ENCODE peak calls at places on chromosomes 16 and 17, in seven cellular contexts. Z is breast epithelium; M is ascending aorta; S is psoas muscle; F is Peyer's patch; T is CD8-positive, alpha-beta T cell; P is kidney epithelial cell. J is an unnamed sample.
A peak's percentile ranks its signal among the peaks of the same experiment; 100 is the strongest.

GRCh38 chr16:78264642-78265041 is 165.2 kb downstream of the WWOX start:
- DNase-seq in T (no peak), S (no peak), F (no peak), M (no peak), Z (no peak), P (no peak), J (no peak)

GRCh38 chr17:60959011-60959410 is 281.4 kb downstream of the BCAS3 start:
- DNase-seq in T (no peak), F (no peak), M (no peak), Z (no peak), S (no peak), P (no peak), J (no peak)

GRCh38 chr17:51764387-51764971 is 394.0 kb downstream of the CA10 start:
- DNase-seq in Z (peak; percentile 56), S (peak; percentile 18), F (peak; percentile 16), T (peak; percentile 1), M (no peak), P (peak; percentile 16), J (no peak)

GRCh38 chr17:31739300-31739699 is 119.7 kb downstream of the COPRS start:
- DNase-seq in P (no peak), M (no peak), F (no peak), S (no peak), T (no peak), Z (no peak), J (no peak)

GRCh38 chr17:841313-841712 is 59.2 kb downstream of the MRM3 start:
- DNase-seq in T (no peak), M (no peak), S (no peak), P (no peak), Z (no peak), F (no peak), J (no peak)

GRCh38 chr16:15777533-15778203 is 79.2 kb downstream of the MYH11 start:
- DNase-seq in P (no peak), T (no peak), M (no peak), F (no peak), S (no peak), Z (no peak), J (no peak)

GRCh38 chr16:88521674-88522073 is 48.5 kb upstream of the ZC3H18 start:
- DNase-seq in S (no peak), F (no peak), M (no peak), T (no peak), P (no peak), Z (no peak), J (no peak)

GRCh38 chr16:58024673-58025350 is 742 bp upstream of the MMP15 start:
- DNase-seq in P (no peak), S (peak; percentile 43), Z (no peak), M (no peak), F (peak; percentile 25), T (no peak), J (no peak)

GRCh38 chr17:81391964-81392908 is 3.0 kb upstream of the BAHCC1 start:
- DNase-seq in M (peak; percentile 82), Z (no peak), S (peak; percentile 75), P (no peak), T (no peak), F (no peak), J (no peak)

GRCh38 chr16:71526111-71526998 is at the start of gene CHST4:
- DNase-seq in P (peak; percentile 26), Z (no peak), F (no peak), M (no peak), S (peak; percentile 13), T (no peak), J (no peak)

GRCh38 chr17:21284319-21285163 is at the start of gene MAP2K3:
- DNase-seq in M (peak; percentile 100), Z (peak; percentile 99), F (peak; percentile 100), S (peak; percentile 99), T (peak; percentile 84), P (peak; percentile 96), J (peak; percentile 93)

GRCh38 chr17:68318103-68318991 is 27.1 kb downstream of the ARSG start:
- DNase-seq in M (no peak), T (no peak), P (no peak), F (no peak), Z (no peak), S (peak; percentile 55), J (no peak)

GRCh38 chr17:8345951-8346665 is 6.5 kb downstream of the ODF4 start:
- DNase-seq in T (no peak), P (no peak), F (no peak), Z (no peak), M (no peak), S (no peak), J (no peak)

GRCh38 chr16:29903579-29903978 is 3.3 kb downstream of the ASPHD1 start:
- DNase-seq in P (no peak), F (no peak), T (no peak), S (no peak), Z (no peak), M (no peak), J (no peak)

GRCh38 chr17:6455321-6455705 is 11.1 kb downstream of the PIMREG start:
- DNase-seq in T (no peak), Z (no peak), F (peak; percentile 45), S (no peak), M (no peak), P (no peak), J (no peak)

GRCh38 chr17:1186923-1187771 is 7.4 kb upstream of the ABR start:
- DNase-seq in P (peak; percentile 39), M (peak; percentile 92), Z (peak; percentile 89), T (peak; percentile 54), S (peak; percentile 87), F (peak; percentile 63), J (no peak)

GRCh38 chr16:13945734-13946490 is 26.0 kb downstream of the ERCC4 start:
- DNase-seq in P (no peak), Z (no peak), M (no peak), F (no peak), T (no peak), S (no peak), J (no peak)

GRCh38 chr16:66566051-66566901 is at the start of gene CMTM1:
- DNase-seq in F (no peak), T (no peak), P (no peak), Z (no peak), S (no peak), M (no peak), J (no peak)

GRCh38 chr16:17345043-17345442 is 125.7 kb downstream of the XYLT1 start:
- DNase-seq in P (no peak), M (peak; percentile 80), T (no peak), Z (no peak), F (no peak), S (peak; percentile 66), J (no peak)

GRCh38 chr17:45768000-45768399 is 16.1 kb upstream of the CRHR1 start:
- DNase-seq in M (no peak), P (no peak), F (no peak), S (no peak), T (no peak), Z (no peak), J (no peak)
- TF ChIP-seq CTCF in M (no peak), P (peak; percentile 20), F (no peak), S (no peak), T (no peak), Z (no peak), J (no peak)

DNA sequence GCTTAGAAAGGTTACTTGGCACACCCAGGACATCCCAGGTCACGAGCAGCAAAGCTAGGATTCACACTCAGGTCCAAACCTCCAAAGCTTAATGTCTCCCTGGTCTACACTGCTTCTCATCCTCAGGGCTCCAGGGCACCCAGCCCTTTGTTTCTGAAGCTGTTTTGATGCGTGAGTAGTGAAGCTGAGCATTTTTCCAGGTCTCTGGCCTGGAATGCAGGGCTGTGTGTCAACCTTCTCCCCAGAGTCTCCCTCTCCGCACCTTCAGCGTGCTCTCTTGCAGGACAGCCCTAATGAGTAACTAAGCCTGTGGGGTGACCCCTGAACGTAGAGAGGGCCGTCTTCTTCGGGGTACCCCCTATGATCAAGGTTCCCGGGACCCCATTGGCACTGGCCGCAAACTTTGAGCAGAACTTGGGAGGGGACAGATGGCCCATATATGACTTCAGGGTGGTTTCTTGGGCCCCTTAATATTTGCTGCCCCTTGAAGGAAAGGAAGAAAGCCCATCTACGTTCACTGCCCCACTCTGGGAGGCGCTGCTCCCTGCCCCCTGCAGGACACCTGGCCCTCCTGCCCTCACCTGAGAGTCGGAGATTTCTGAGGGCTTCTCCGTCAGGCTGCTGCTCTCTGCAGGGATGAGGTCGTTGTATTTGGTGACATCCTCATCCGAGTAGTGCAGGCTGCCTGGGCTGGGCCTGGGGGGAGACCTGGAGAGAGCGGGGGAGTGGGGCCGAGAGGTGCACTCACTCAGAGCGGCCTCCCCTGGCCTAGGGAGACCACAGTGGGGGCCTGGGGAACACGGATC is 36.4 kb upstream of the CDC42EP4 start:
- DNase-seq in P (no peak), T (no peak), Z (no peak), S (no peak), F (no peak), M (no peak), J (no peak)
- TF ChIP-seq CTCF in P (no peak), T (no peak), Z (no peak), S (no peak), F (no peak), M (no peak), J (no peak)

DNA sequence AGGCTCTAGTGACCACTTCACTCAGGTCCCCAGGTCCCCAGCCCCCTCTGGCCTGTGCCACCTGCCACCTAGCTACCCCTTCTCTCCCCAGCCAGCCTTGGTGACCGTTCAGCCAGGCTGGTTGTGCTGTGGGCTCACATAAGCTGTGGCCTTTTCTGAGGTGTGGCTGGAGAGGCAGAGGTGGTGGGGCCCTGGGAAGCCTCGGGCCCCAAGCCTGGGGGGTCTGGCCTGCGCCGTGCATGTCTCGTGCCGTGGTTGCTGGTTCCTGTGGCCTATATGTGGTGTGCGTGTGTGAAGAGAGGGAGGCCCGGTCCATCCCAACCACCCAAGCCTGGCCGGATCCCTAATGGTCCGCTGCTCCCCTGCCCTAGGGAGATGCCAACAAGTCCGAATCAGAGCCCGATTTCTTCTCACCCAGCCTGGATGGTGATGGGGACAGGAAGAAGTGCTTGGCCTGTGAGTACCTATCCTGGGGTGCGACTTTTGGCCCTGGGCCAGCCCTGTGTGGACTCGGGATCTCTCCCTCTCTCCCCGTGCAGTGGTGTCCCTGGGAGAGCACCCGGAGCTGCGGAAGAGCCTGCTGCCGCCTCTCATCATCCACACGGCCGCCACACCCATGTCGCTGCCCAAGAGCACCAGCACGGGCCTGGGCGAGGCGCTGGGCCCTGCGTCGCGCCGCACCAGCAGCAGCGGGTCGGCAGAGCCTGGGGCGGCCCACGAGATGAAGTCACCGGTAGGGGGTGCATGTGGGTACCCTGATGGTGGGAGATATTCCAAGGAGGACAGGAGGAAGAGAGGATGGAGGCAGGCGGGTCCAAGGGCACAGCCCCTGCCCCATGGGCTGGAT is 35.9 kb downstream of the CACNA1G start:
- DNase-seq in Z (no peak), T (no peak), F (no peak), P (no peak), M (no peak), S (no peak), J (no peak)
- TF ChIP-seq CTCF in Z (no peak), T (no peak), F (peak; percentile 44), P (peak; percentile 24), M (no peak), S (no peak), J (no peak)

GRCh38 chr17:62062313-62062712 is 2.8 kb downstream of the MED13 start:
- DNase-seq in P (no peak), T (no peak), F (no peak), Z (no peak), M (no peak), S (no peak), J (no peak)

GRCh38 chr17:62064791-62065563 is at the start of gene MED13:
- DNase-seq in Z (peak; percentile 57), P (no peak), M (peak; percentile 82), F (peak; percentile 62), S (peak; percentile 72), T (peak; percentile 34), J (peak; percentile 25)

GRCh38 chr17:62065611-62066468 is 762 bp upstream of the MED13 start:
- DNase-seq in Z (peak; percentile 99), S (peak; percentile 99), F (peak; percentile 99), P (peak; percentile 79), M (peak; percentile 99), T (peak; percentile 97), J (peak; percentile 98)

GRCh38 chr17:62062936-62063335 is 2.1 kb downstream of the MED13 start:
- DNase-seq in T (no peak), S (no peak), M (no peak), Z (no peak), P (no peak), F (no peak), J (no peak)

GRCh38 chr17:62064029-62064790 is 868 bp downstream of the MED13 start:
- DNase-seq in Z (no peak), M (no peak), P (no peak), F (no peak), T (no peak), S (no peak), J (no peak)
- TF ChIP-seq CTCF in Z (no peak), M (no peak), P (no peak), F (no peak), T (no peak), S (no peak), J (no peak)

J was measured in omental fat pad.